ENCODE peak calls at places on chromosomes 7 and 10, in four cellular contexts. P, E, J and W are unnamed samples.

GRCh38 chr7:70574970-70575799 is 556.8 kb upstream of the GALNT17 start:
- DNase-seq in P (peak), E (peak), J (no peak), W (peak)

GRCh38 chr10:102102421-102102820 is 17.7 kb downstream of the LDB1 start:
- DNase-seq in P (no peak), E (no peak), J (no peak), W (no peak)

GRCh38 chr10:79403441-79404230 is 41.8 kb downstream of the ZCCHC24 start:
- DNase-seq in P (peak), E (no peak), J (no peak), W (no peak)

GRCh38 chr10:42876476-42876875 is 93.9 kb downstream of the BMS1 start:
- DNase-seq in P (no peak), E (no peak), J (no peak), W (no peak)

GRCh38 chr7:27165655-27166474 is 528 bp upstream of the HOXA9 start:
- DNase-seq in P (no peak), E (no peak), J (no peak), W (no peak)

GRCh38 chr7:148623586-148624282 is 33.2 kb downstream of the C7orf33 start:
- DNase-seq in P (peak), E (no peak), J (peak), W (no peak)

GRCh38 chr10:48363617-48364355 is 57.3 kb downstream of the MAPK8 start:
- DNase-seq in P (peak), E (peak), J (peak), W (peak)

GRCh38 chr10:20870839-20871238 is 26.3 kb downstream of the NEBL start:
- DNase-seq in P (no peak), E (no peak), J (no peak), W (no peak)

GRCh38 chr10:77319557-77319956 is 318.1 kb downstream of the KCNMA1 start:
- DNase-seq in P (no peak), E (no peak), J (peak), W (no peak)

GRCh38 chr7:70620333-70621055 is 511.4 kb upstream of the GALNT17 start:
- DNase-seq in P (no peak), E (no peak), J (no peak), W (no peak)

GRCh38 chr7:65269150-65269856 is 104.4 kb upstream of the ZNF92 start:
- DNase-seq in P (peak), E (peak), J (peak), W (peak)

GRCh38 chr10:72981028-72981881 is 26.6 kb upstream of the PLA2G12B start:
- DNase-seq in P (peak), E (no peak), J (no peak), W (no peak)

GRCh38 chr7:94389381-94389780 is 5.3 kb upstream of the COL1A2 start:
- DNase-seq in P (no peak), E (no peak), J (no peak), W (no peak)

DNA sequence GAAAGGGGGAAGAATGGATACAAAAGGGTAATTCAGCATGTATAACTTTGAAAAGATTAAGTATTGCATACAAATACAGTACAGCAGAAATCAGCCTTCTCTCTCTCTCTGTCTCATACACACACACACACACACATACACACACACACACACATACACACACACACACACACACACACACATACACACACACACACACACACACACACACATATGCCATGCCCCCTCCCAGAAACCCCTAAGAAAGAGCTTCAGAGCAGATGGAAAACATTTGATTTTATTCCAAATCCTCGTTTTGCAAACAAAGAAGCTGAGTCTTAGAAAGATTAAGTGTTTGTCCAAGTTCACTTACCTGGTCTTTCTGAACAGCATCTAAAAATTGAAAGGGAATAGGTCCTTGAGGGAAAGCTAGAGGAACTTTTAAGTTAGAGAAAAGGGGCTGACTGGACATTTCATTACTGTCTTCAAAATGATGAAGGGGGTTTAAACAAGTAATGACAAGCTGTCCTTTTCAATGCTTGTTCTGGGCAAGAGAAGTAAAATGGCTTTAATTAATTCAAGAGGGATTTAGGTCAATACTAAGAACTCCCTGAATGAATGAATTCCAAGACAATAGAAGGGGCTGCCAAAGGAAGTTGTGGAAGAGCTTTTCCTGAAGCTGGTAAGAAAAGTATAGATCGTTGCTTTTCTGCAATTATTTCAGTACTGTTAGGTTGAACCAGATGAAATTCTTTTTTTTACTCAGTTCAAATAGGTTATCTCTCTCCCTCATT is 261.7 kb downstream of the MTERF1 start:
- DNase-seq in P (no peak), E (no peak), J (no peak), W (no peak)
- H3K27ac ChIP-seq in P (no peak), E (no peak), J (no peak), W (no peak)

GRCh38 chr10:37754538-37755323 is 102.7 kb downstream of the ZNF248 start:
- DNase-seq in P (peak), E (no peak), J (no peak), W (peak)
- TF ChIP-seq CTCF in P (peak), E (no peak), J (peak), W (peak)

DNA sequence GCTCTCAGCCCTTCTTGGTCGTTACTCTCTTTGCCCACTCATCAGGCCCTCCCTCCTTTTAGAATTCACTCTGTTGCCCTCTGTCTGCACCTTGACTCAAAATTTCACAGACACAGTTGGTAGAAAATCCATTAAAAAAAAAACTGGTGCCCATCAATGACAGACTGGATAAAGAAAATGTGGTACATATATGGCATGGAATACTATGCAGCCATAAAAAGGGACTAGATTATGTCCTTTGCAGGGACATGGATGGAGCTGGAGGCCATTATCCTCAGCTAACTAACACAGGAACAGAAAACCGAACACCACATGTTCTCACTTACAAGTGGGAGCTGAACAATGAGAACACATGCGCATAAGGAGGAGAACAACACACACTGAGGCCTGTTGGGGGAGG is 115.7 kb downstream of the PARP12 start:
- DNase-seq in P (no peak), E (no peak), J (no peak), W (no peak)
- H3K27ac ChIP-seq in P (no peak), E (no peak), J (no peak), W (no peak)

DNA sequence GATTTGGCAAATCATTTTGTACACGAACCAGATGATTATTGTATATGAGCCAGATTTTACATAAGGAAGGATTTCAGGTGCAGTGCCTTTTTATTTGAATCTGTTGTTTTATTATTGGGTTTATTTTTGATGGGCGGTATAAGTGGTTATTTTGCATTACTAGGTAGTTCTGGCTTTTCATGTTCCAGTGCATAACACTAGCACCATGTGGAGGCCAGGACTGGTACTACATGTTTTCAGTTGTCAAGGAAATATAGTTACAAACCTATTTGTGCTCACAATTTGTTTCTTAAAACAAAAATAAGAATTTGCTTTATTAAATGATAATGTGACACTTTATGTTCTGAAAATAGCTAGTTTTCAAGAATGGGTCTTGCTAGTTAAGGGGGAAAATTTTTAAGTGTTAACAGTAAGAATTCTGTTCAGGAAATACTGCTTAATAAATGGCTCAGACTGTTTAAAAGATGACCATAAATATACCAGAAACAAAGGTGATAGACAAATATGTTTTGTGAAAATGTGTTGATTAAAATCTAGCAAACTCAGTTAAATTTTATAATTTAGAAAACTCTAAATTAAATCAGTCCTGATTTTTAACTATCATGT is 7.1 kb upstream of the SEMA3E start:
- DNase-seq in P (peak), E (peak), J (peak), W (peak)
- TF ChIP-seq CTCF in P (peak), E (peak), J (peak), W (peak)

GRCh38 chr10:103740683-103741082 is 114.7 kb downstream of the SH3PXD2A start:
- DNase-seq in P (no peak), E (no peak), J (no peak), W (no peak)
- H3K27ac ChIP-seq in P (peak), E (no peak), J (no peak), W (peak)

GRCh38 chr10:13542533-13542932 is 13.7 kb upstream of the BEND7 start:
- DNase-seq in P (no peak), E (no peak), J (no peak), W (no peak)

GRCh38 chr10:13535346-13535745 is 6.5 kb upstream of the BEND7 start:
- DNase-seq in P (no peak), E (no peak), J (no peak), W (no peak)

DNA sequence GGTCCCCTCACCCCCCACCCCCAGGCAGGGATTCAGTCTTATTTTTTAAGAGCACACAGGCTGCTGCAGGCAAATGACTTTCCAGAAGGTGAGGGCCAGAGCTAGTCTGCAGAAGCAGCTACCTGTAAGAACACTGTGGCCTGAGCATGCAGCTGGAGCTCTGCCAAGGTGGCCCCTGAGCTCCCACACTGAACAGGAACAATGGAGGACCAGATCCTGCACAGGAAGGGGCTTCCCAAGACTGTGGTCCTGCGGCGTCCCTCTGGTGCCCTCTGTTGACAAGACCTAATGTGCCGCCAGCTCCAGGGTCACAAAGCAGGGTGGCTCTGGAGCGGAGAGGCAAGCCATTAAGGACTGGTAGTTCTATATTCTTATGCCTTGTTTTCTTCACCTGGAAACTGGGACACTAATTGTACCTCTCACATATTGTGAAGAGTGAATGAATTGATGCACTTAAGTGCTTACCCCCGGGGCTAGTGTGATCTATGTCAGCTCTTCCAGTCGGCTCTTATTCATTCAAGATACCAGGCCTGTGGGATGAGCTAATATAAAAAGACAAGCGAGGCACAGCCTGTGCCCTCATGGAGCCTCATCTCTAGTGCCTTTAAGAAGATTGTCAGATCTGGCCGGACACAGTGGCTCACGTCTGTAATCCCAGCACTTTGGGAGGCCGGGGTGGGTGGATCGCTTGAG is 8.0 kb upstream of the BEND7 start:
- DNase-seq in P (peak), E (peak), J (peak), W (peak)
- TF ChIP-seq CTCF in P (peak), E (peak), J (peak), W (peak)

DNA sequence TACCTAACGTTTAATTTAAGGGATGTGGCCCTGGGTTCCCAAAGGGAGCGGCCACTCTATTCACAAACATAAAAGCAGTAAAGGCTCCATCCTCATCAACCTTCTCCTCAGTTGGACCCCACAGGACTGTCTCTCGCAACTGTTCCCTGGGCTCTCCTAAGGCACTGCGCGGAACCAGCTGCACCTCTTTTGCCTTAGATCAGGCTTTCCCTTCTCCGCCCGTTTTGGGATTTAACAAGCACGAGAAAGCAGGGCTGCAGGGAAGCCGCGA is 664 bp upstream of the GTPBP4 start:
- DNase-seq in P (peak), E (no peak), J (peak), W (peak)
- H3K27ac ChIP-seq in P (peak), E (peak), J (peak), W (peak)

GRCh38 chr7:33043875-33044718 is 18.5 kb downstream of the NT5C3A start:
- DNase-seq in P (no peak), E (peak), J (no peak), W (no peak)
- TF ChIP-seq CTCF in P (no peak), E (peak), J (no peak), W (no peak)

GRCh38 chr10:4062072-4062471 is 277.1 kb upstream of the KLF6 start:
- DNase-seq in P (no peak), E (no peak), J (no peak), W (no peak)
- H3K27ac ChIP-seq in P (no peak), E (peak), J (no peak), W (no peak)

DNA sequence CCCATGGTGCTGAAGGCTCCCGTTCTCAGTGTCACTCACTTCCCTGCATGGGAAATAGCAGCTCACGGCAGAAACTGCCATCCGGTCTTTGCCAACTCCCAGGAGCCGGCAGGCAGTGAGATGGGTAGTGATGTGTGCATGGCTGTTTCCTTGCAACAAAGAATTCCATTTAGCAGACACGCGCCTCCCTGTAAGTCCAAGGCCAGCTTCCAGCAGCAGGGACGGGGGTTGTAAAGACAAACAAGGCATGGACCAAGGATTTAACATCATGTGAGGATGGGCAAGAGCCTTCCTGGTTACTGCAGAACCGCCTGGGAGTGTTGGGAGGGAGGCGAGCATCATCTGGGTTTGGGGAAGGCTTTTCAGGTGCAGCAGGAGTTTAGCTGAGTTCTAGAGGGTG is 273.2 kb downstream of the GLRX3 start:
- DNase-seq in P (no peak), E (no peak), J (no peak), W (no peak)
- TF ChIP-seq CTCF in P (no peak), E (no peak), J (no peak), W (no peak)